ENCODE peak calls at places on chromosomes 2 and 18, in seven cellular contexts. One of them, this sample, is unnamed.

GRCh38 chr2:9548506-9548905 is 7.1 kb downstream of the ADAM17 start:
- DNase-seq in MM.1S: peak; percentile 67
- DNase-seq in hepatocyte: no peak
- DNase-seq in GM23248: peak; percentile 42
- DNase-seq in GM23338: no peak
- DNase-seq in PC-3: no peak
- DNase-seq in HCT116: no peak
- DNase-seq in this sample: no peak

GRCh38 chr18:22391571-22392359 is 25.9 kb downstream of the CTAGE1 start:
- DNase-seq in hepatocyte: peak; percentile 65
- DNase-seq in MM.1S: no peak
- DNase-seq in PC-3: peak; percentile 94
- DNase-seq in GM23338: no peak
- DNase-seq in HCT116: no peak
- DNase-seq in GM23248: peak; percentile 95
- DNase-seq in this sample: no peak

GRCh38 chr2:25252291-25253152 is 84.1 kb upstream of the POMC start:
- DNase-seq in GM23338: peak; percentile 97
- DNase-seq in GM23248: peak; percentile 72
- DNase-seq in HCT116: no peak
- DNase-seq in MM.1S: peak; percentile 8
- DNase-seq in PC-3: peak; percentile 55
- DNase-seq in hepatocyte: peak; percentile 94
- DNase-seq in this sample: peak; percentile 98

GRCh38 chr2:207796585-207797350 is 27.1 kb upstream of the FZD5 start:
- DNase-seq in HCT116: no peak
- DNase-seq in PC-3: peak; percentile 44
- DNase-seq in MM.1S: no peak
- DNase-seq in hepatocyte: peak; percentile 53
- DNase-seq in GM23338: peak; percentile 75
- DNase-seq in GM23248: no peak
- DNase-seq in this sample: peak; percentile 64

GRCh38 chr2:224086226-224086911 is 47.3 kb upstream of the SERPINE2 start:
- DNase-seq in PC-3: peak; percentile 96
- DNase-seq in MM.1S: no peak
- DNase-seq in hepatocyte: no peak
- DNase-seq in HCT116: peak; percentile 88
- DNase-seq in GM23248: peak; percentile 96
- DNase-seq in GM23338: no peak
- DNase-seq in this sample: no peak

GRCh38 chr2:240024766-240025165 is 376 bp downstream of the NDUFA10 start:
- DNase-seq in PC-3: no peak
- DNase-seq in hepatocyte: peak; percentile 50
- DNase-seq in GM23248: peak; percentile 49
- DNase-seq in GM23338: peak; percentile 39
- DNase-seq in HCT116: no peak
- DNase-seq in MM.1S: peak; percentile 11
- DNase-seq in this sample: peak; percentile 26

GRCh38 chr2:42040643-42041277 is 7.1 kb upstream of the PKDCC start:
- DNase-seq in GM23248: no peak
- DNase-seq in GM23338: peak; percentile 84
- DNase-seq in hepatocyte: no peak
- DNase-seq in HCT116: no peak
- DNase-seq in MM.1S: no peak
- DNase-seq in PC-3: no peak
- DNase-seq in this sample: peak; percentile 53

GRCh38 chr2:56192664-56193305 is 9.0 kb downstream of the CCDC85A start:
- DNase-seq in hepatocyte: no peak
- DNase-seq in GM23338: no peak
- DNase-seq in PC-3: no peak
- DNase-seq in GM23248: no peak
- DNase-seq in HCT116: no peak
- DNase-seq in MM.1S: no peak
- DNase-seq in this sample: no peak

GRCh38 chr18:55906533-55906932 is 318.5 kb upstream of the TCF4 start:
- DNase-seq in HCT116: no peak
- DNase-seq in GM23338: no peak
- DNase-seq in hepatocyte: no peak
- DNase-seq in GM23248: peak; percentile 37
- DNase-seq in PC-3: peak; percentile 8
- DNase-seq in MM.1S: no peak
- DNase-seq in this sample: no peak

GRCh38 chr18:53754154-53754553 is 470.3 kb downstream of the MBD2 start:
- DNase-seq in PC-3: no peak
- DNase-seq in HCT116: no peak
- DNase-seq in GM23338: no peak
- DNase-seq in MM.1S: no peak
- DNase-seq in GM23248: no peak
- DNase-seq in hepatocyte: no peak
- DNase-seq in this sample: peak; percentile 6

GRCh38 chr2:202762546-202762945 is 109.0 kb downstream of the ICA1L start:
- DNase-seq in PC-3: no peak
- DNase-seq in MM.1S: no peak
- DNase-seq in GM23338: no peak
- DNase-seq in HCT116: no peak
- DNase-seq in hepatocyte: no peak
- DNase-seq in GM23248: no peak
- DNase-seq in this sample: no peak

GRCh38 chr2:214810670-214811069 is 1.2 kb upstream of the BARD1 start:
- DNase-seq in HCT116: no peak
- DNase-seq in GM23338: peak; percentile 18
- DNase-seq in hepatocyte: peak; percentile 18
- DNase-seq in MM.1S: no peak
- DNase-seq in GM23248: peak; percentile 46
- DNase-seq in PC-3: no peak
- DNase-seq in this sample: no peak

GRCh38 chr18:46886893-46887292 is 30.4 kb downstream of the PIAS2 start:
- DNase-seq in hepatocyte: no peak
- DNase-seq in HCT116: no peak
- DNase-seq in MM.1S: no peak
- DNase-seq in PC-3: no peak
- DNase-seq in GM23248: no peak
- DNase-seq in GM23338: no peak
- DNase-seq in this sample: no peak

GRCh38 chr2:86675611-86676015 is 44.5 kb upstream of the RMND5A start:
- DNase-seq in GM23248: no peak
- DNase-seq in GM23338: peak; percentile 46
- DNase-seq in HCT116: peak; percentile 38
- DNase-seq in PC-3: peak; percentile 60
- DNase-seq in MM.1S: peak; percentile 19
- DNase-seq in hepatocyte: peak; percentile 21
- DNase-seq in this sample: no peak

GRCh38 chr2:1744446-1745170 is at the start of gene PXDN:
- DNase-seq in GM23338: peak; percentile 72
- DNase-seq in PC-3: peak; percentile 67
- DNase-seq in HCT116: no peak
- DNase-seq in hepatocyte: peak; percentile 80
- DNase-seq in MM.1S: no peak
- DNase-seq in GM23248: peak; percentile 86
- DNase-seq in this sample: peak; percentile 76

GRCh38 chr2:226127682-226128081 is 671.9 kb downstream of the IRS1 start:
- DNase-seq in GM23338: no peak
- DNase-seq in GM23248: no peak
- DNase-seq in MM.1S: no peak
- DNase-seq in PC-3: no peak
- DNase-seq in hepatocyte: no peak
- DNase-seq in HCT116: no peak
- DNase-seq in this sample: no peak

GRCh38 chr2:226123307-226123706 is 676.3 kb downstream of the IRS1 start:
- DNase-seq in hepatocyte: peak; percentile 15
- DNase-seq in HCT116: no peak
- DNase-seq in PC-3: no peak
- DNase-seq in GM23338: no peak
- DNase-seq in GM23248: peak; percentile 28
- DNase-seq in MM.1S: no peak
- DNase-seq in this sample: no peak

GRCh38 chr2:226125151-226125550 is 674.5 kb downstream of the IRS1 start:
- DNase-seq in MM.1S: no peak
- DNase-seq in GM23338: no peak
- DNase-seq in hepatocyte: no peak
- DNase-seq in PC-3: no peak
- DNase-seq in HCT116: no peak
- DNase-seq in GM23248: no peak
- DNase-seq in this sample: no peak

GRCh38 chr2:226124548-226125011 is 675.0 kb downstream of the IRS1 start:
- DNase-seq in GM23248: peak; percentile 51
- DNase-seq in hepatocyte: no peak
- DNase-seq in GM23338: peak; percentile 32
- DNase-seq in MM.1S: no peak
- DNase-seq in HCT116: peak; percentile 90
- DNase-seq in PC-3: no peak
- DNase-seq in this sample: peak; percentile 33

DNA sequence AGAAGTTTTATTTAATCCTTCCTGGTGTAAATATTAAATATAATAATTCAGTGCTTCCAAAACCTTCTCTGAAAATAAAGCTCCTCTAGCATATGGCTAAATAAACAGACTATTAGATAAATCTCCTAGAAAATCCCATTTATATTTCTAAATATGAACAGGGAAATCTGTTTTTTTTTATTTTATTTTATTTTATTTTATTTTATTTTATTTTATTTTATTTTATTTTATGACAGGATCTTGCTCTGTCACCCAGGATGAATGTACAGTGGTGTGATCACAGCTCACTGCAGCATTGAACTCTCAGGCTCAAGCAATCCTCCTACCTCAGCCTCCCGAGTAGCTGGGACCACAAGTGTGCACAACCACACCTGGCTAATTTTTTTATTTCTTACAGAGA is 673.5 kb downstream of the IRS1 start:
- DNase-seq in GM23338: no peak
- DNase-seq in GM23248: no peak
- DNase-seq in MM.1S: no peak
- DNase-seq in PC-3: no peak
- DNase-seq in hepatocyte: no peak
- DNase-seq in HCT116: no peak
- DNase-seq in this sample: no peak
- H2AFZ ChIP-seq in GM23338: no peak overlapping the region
- H2AFZ ChIP-seq in GM23248: no peak overlapping the region
- H2AFZ ChIP-seq in MM.1S: no peak overlapping the region
- H2AFZ ChIP-seq in PC-3: no peak overlapping the region
- H2AFZ ChIP-seq in hepatocyte: no peak overlapping the region
- H2AFZ ChIP-seq in HCT116: no peak overlapping the region
- H2AFZ ChIP-seq in this sample: no peak overlapping the region

DNA sequence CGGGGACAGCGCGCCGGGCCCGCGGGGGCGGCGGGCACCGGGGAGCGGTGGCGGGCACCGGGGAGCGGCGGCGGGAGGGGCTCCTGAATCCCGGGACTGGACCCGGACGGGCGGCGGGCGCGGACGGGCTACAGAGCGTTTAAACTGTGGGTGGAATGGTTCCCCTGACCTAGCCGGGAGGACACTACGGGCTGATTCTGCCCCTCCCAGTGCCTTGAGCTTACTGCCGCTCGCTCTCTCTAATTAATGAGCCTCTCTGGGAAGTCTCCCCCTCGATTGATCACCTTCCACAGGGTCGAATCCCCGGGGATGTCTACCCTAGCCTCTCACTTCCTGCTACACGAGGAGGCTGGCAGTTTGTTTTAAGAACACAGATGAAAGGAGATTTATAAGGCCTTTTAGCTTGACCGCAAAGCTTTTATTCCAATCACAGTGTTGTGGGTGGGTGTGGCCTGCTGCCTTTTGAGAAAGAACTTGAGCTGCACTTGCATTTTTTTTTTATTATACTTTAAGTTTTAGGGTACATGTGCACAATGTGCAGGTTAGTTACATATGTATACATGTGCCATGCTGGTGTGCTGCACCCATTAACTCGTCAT is 1.0 kb downstream of the GNAL start:
- DNase-seq in GM23248: peak; percentile 20
- DNase-seq in HCT116: no peak
- DNase-seq in PC-3: no peak
- DNase-seq in GM23338: no peak
- DNase-seq in hepatocyte: no peak
- DNase-seq in MM.1S: peak; percentile 14
- DNase-seq in this sample: no peak
- TF ChIP-seq EZH2 in GM23248: peak; percentile 81
- TF ChIP-seq EZH2 in HCT116: no peak
- TF ChIP-seq EZH2 in PC-3: no peak
- TF ChIP-seq EZH2 in GM23338: no peak
- TF ChIP-seq EZH2 in hepatocyte: no peak
- TF ChIP-seq EZH2 in MM.1S: no peak
- TF ChIP-seq EZH2 in this sample: no peak

DNA sequence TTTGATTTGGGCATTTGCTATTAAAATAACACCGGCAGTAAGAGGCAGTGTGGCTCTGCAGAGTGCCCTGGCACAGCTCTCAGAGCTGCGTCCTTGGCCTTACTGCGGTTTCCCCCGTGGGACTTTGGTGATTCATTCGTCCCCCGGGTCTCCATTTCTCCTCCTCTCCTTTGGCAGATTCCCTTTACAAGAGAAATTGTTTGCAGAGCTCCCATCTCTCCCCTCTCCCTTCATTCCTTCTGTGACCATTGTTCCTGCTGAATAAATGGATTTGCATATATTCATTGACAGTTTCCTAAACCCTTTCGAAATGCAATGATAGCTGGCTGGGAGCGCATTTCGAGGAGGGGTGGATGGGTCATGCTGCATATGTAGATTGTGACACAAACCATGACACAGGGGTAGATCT is 187.5 kb downstream of the VAPA start:
- DNase-seq in hepatocyte: no peak
- DNase-seq in GM23248: peak; percentile 66
- DNase-seq in HCT116: no peak
- DNase-seq in MM.1S: no peak
- DNase-seq in PC-3: peak; percentile 40
- DNase-seq in GM23338: peak; percentile 27
- DNase-seq in this sample: peak; percentile 11
- TF ChIP-seq EZH2phosphoT487 in hepatocyte: no peak
- TF ChIP-seq EZH2phosphoT487 in GM23248: no peak
- TF ChIP-seq EZH2phosphoT487 in HCT116: no peak
- TF ChIP-seq EZH2phosphoT487 in MM.1S: no peak
- TF ChIP-seq EZH2phosphoT487 in PC-3: no peak
- TF ChIP-seq EZH2phosphoT487 in GM23338: no peak
- TF ChIP-seq EZH2phosphoT487 in this sample: no peak

GRCh38 chr2:20187331-20187730 is 37.6 kb downstream of the SDC1 start:
- DNase-seq in PC-3: no peak
- DNase-seq in MM.1S: no peak
- DNase-seq in HCT116: no peak
- DNase-seq in hepatocyte: no peak
- DNase-seq in GM23338: no peak
- DNase-seq in GM23248: no peak
- DNase-seq in this sample: no peak
- H2AFZ ChIP-seq in PC-3: no peak overlapping the region
- H2AFZ ChIP-seq in MM.1S: no peak overlapping the region
- H2AFZ ChIP-seq in HCT116: no peak overlapping the region
- H2AFZ ChIP-seq in hepatocyte: no peak overlapping the region
- H2AFZ ChIP-seq in GM23338: no peak overlapping the region
- H2AFZ ChIP-seq in GM23248: no peak overlapping the region
- H2AFZ ChIP-seq in this sample: no peak overlapping the region

DNA sequence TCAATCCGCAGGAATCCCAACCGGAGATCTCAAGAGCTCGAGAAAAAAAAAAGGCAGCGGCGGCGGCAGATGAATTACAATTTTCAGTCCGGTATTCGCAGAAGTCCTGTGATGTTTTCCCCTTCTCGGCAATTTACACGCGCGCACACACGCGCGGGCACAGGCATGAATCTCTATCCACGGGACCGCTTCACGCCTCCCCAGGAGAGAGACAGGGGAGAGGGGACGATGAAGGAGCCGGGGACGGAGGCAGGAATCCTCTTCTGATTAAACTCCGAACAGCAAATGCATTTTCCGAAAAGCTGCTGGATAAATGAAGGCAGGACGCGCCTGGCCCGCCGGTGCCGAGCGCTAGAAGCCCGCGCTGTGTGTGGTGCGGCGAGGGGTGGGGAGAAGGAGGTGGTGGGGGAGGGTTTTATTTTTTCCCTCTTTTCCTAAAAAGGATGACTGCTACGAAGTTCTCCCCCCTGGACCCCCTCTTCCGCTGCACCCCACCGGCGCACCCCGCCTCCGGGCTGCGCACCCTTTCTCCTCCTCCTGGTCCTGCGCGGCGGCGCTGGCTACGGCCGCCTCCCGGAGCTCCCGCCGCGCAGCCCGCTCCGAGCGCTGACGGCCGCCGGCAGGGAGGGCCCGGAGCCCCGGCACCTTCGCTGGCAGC is at the start of gene BCL2:
- DNase-seq in PC-3: peak; percentile 10
- DNase-seq in GM23248: peak; percentile 67
- DNase-seq in hepatocyte: peak; percentile 16
- DNase-seq in MM.1S: peak; percentile 42
- DNase-seq in HCT116: no peak
- DNase-seq in GM23338: peak; percentile 62
- DNase-seq in this sample: peak; percentile 73
- TF ChIP-seq EZH2 in PC-3: no peak
- TF ChIP-seq EZH2 in GM23248: no peak
- TF ChIP-seq EZH2 in hepatocyte: no peak
- TF ChIP-seq EZH2 in MM.1S: no peak
- TF ChIP-seq EZH2 in HCT116: no peak
- TF ChIP-seq EZH2 in GM23338: no peak
- TF ChIP-seq EZH2 in this sample: no peak